ENCODE peak calls at places on chromosome 14, in nine cellular contexts. F, N, R, B, Q, C, D, K and I are unnamed samples.

GRCh38 chr14:79665556-79665955 is 545.7 kb downstream of the DIO2 start:
- DNase-seq in F (no peak), N (no peak), R (no peak), B (no peak), Q (no peak), C (no peak), D (no peak), K (no peak), I (no peak)

GRCh38 chr14:31357279-31357678 is 63.1 kb downstream of the HEATR5A start:
- DNase-seq in F (no peak), N (no peak), R (no peak), B (no peak), Q (no peak), C (no peak), D (no peak), K (no peak), I (no peak)

GRCh38 chr14:49959822-49960408 is 67.0 kb downstream of the ARF6 start:
- DNase-seq in F (peak; percentile 73), N (no peak), R (no peak), B (no peak), Q (peak; percentile 85), C (peak; percentile 99), D (no peak), K (peak; percentile 31), I (no peak)

GRCh38 chr14:72516936-72517408 is 376.9 kb downstream of the DPF3 start:
- DNase-seq in F (peak; percentile 87), N (peak; percentile 75), R (peak; percentile 33), B (peak; percentile 36), Q (no peak), C (no peak), D (peak; percentile 48), K (no peak), I (no peak)

GRCh38 chr14:93926209-93926872 is 803 bp upstream of the FAM181A start:
- DNase-seq in F (no peak), N (no peak), R (no peak), B (peak; percentile 57), Q (no peak), C (peak; percentile 53), D (no peak), K (no peak), I (no peak)

GRCh38 chr14:79910086-79910485 is 301.2 kb downstream of the DIO2 start:
- DNase-seq in F (no peak), N (no peak), R (no peak), B (no peak), Q (no peak), C (no peak), D (no peak), K (no peak), I (no peak)

GRCh38 chr14:103105580-103106168 is 11.1 kb downstream of the EXOC3L4 start:
- DNase-seq in F (peak; percentile 68), N (no peak), R (no peak), B (no peak), Q (peak; percentile 33), C (no peak), D (no peak), K (no peak), I (no peak)

GRCh38 chr14:43706901-43707300 is 800.2 kb downstream of the FSCB start:
- DNase-seq in F (no peak), N (no peak), R (no peak), B (no peak), Q (no peak), C (no peak), D (no peak), K (no peak), I (no peak)

GRCh38 chr14:90276627-90277367 is 20.4 kb downstream of the PSMC1 start:
- DNase-seq in F (no peak), N (no peak), R (no peak), B (no peak), Q (no peak), C (no peak), D (no peak), K (no peak), I (peak; percentile 73)

GRCh38 chr14:104650057-104650980 is 39.1 kb upstream of the INF2 start:
- DNase-seq in F (peak; percentile 82), N (peak; percentile 59), R (peak; percentile 68), B (peak; percentile 56), Q (no peak), C (no peak), D (peak; percentile 52), K (peak; percentile 93), I (peak; percentile 84)

GRCh38 chr14:98614741-98615140 is 657.3 kb downstream of the BCL11B start:
- DNase-seq in F (no peak), N (no peak), R (no peak), B (no peak), Q (no peak), C (no peak), D (no peak), K (no peak), I (no peak)

GRCh38 chr14:35161231-35161630 is 38.9 kb downstream of the PRORP start:
- DNase-seq in F (no peak), N (peak; percentile 24), R (no peak), B (no peak), Q (no peak), C (no peak), D (no peak), K (no peak), I (no peak)